ENCODE peak calls at places on chromosomes 1 and 21, in four cellular contexts. L is T-helper 1 cell, C is ureter, Z is left lung. M is an unnamed sample.

GRCh38 chr1:33383489-33383888 is 47.4 kb downstream of the PHC2 start:
- DNase-seq in L (no peak), C (no peak), Z (no peak), M (no peak)

GRCh38 chr1:12406218-12407021 is 176.6 kb downstream of the VPS13D start:
- DNase-seq in L (no peak), C (no peak), Z (no peak), M (no peak)

GRCh38 chr1:59039551-59039950 is 255.7 kb upstream of the JUN start:
- DNase-seq in L (no peak), C (no peak), Z (no peak), M (no peak)

GRCh38 chr1:119001181-119002018 is 13.3 kb upstream of the TBX15 start:
- DNase-seq in L (no peak), C (peak; percentile 39), Z (no peak), M (peak; percentile 68)

GRCh38 chr1:118154220-118154619 is 30.8 kb downstream of the SPAG17 start:
- DNase-seq in L (no peak), C (no peak), Z (no peak), M (no peak)

GRCh38 chr1:56872597-56872996 is 18.0 kb downstream of the C8A start:
- DNase-seq in L (no peak), C (no peak), Z (no peak), M (no peak)

GRCh38 chr1:28737245-28738137 is 751 bp downstream of the YTHDF2 start:
- DNase-seq in L (peak; percentile 48), C (peak; percentile 57), Z (peak; percentile 80), M (peak; percentile 82)

GRCh38 chr1:59164371-59164770 is 132.5 kb upstream of the FGGY start:
- DNase-seq in L (no peak), C (no peak), Z (no peak), M (no peak)

GRCh38 chr21:23016617-23017016 is 2018.4 kb downstream of the NCAM2 start:
- DNase-seq in L (no peak), C (no peak), Z (no peak), M (no peak)

GRCh38 chr1:225425211-225425786 is 2.5 kb downstream of the LBR start:
- DNase-seq in L (no peak), C (no peak), Z (no peak), M (no peak)